ENCODE peak calls at places on chromosome 22, in ten cellular contexts. N, U, R, M, E, G, P, Q, I and Y are unnamed samples.

GRCh38 chr22:39130892-39131855 is 21.3 kb downstream of the CBX7 start:
- DNase-seq in N (peak; percentile 57), G (no peak), E (no peak), I (peak; percentile 53), R (no peak), M (no peak), P (no peak), U (peak; percentile 89), Q (no peak), Y (no peak)

GRCh38 chr22:37485714-37486223 is 415 bp downstream of the MFNG start:
- DNase-seq in P (peak; percentile 37), R (no peak), E (no peak), I (no peak), N (peak; percentile 73), G (no peak), M (no peak), Q (no peak), U (no peak), Y (peak; percentile 8)

GRCh38 chr22:48379371-48379770 is 1448.3 kb downstream of the BRD1 start:
- DNase-seq in N (peak; percentile 30), U (no peak), I (no peak), P (no peak), G (no peak), Q (no peak), R (no peak), E (no peak), M (no peak), Y (no peak)

GRCh38 chr22:23068832-23069385 is 1.4 kb upstream of the GNAZ start:
- DNase-seq in U (no peak), P (peak; percentile 16), N (peak; percentile 50), E (no peak), G (no peak), I (peak; percentile 19), R (no peak), M (peak; percentile 27), Q (no peak), Y (no peak)

GRCh38 chr22:46576556-46577351 is 39.3 kb upstream of the CELSR1 start:
- DNase-seq in N (peak; percentile 87), Q (peak; percentile 69), M (peak; percentile 70), U (peak; percentile 85), G (peak; percentile 29), P (peak; percentile 65), I (peak; percentile 68), R (peak; percentile 48), E (peak; percentile 34), Y (peak; percentile 52)

GRCh38 chr22:40107756-40108437 is 69.8 kb upstream of the TNRC6B start:
- DNase-seq in U (no peak), I (no peak), P (peak; percentile 30), N (peak; percentile 71), M (no peak), R (no peak), Q (peak; percentile 39), G (no peak), E (no peak), Y (no peak)

GRCh38 chr22:24023204-24023789 is 12.2 kb downstream of the CABIN1 start:
- DNase-seq in G (no peak), U (no peak), Q (no peak), P (no peak), R (no peak), M (no peak), N (no peak), I (no peak), E (no peak), Y (no peak)

GRCh38 chr22:19772673-19773469 is 12.3 kb downstream of the TBX1 start:
- DNase-seq in U (no peak), N (no peak), G (no peak), I (peak; percentile 72), E (no peak), M (no peak), P (peak; percentile 18), R (no peak), Q (no peak), Y (no peak)

GRCh38 chr22:48926663-48927062 is 901.0 kb downstream of the BRD1 start:
- DNase-seq in E (no peak), Q (no peak), R (no peak), M (no peak), N (peak; percentile 30), I (no peak), P (no peak), U (no peak), G (no peak), Y (no peak)

GRCh38 chr22:22745225-22746060 is 101.0 kb downstream of the GGTLC2 start:
- DNase-seq in M (peak; percentile 73), N (peak; percentile 74), P (peak; percentile 57), G (no peak), E (peak; percentile 10), R (peak; percentile 23), I (no peak), U (peak; percentile 71), Q (peak; percentile 45), Y (no peak)

GRCh38 chr22:41826001-41826400 is 6.9 kb upstream of the SREBF2 start:
- DNase-seq in E (no peak), M (no peak), I (no peak), R (no peak), P (no peak), G (no peak), U (no peak), Q (no peak), N (no peak), Y (no peak)

GRCh38 chr22:44309137-44309536 is 3.6 kb downstream of the SHISAL1 start:
- DNase-seq in G (no peak), I (peak; percentile 68), R (no peak), U (no peak), E (no peak), Q (peak; percentile 93), M (peak; percentile 56), P (no peak), N (no peak), Y (no peak)

GRCh38 chr22:37243402-37244113 is 511 bp downstream of the RAC2 start:
- DNase-seq in M (no peak), P (peak; percentile 49), E (no peak), Q (no peak), U (no peak), N (peak; percentile 66), G (no peak), I (no peak), R (no peak), Y (no peak)

GRCh38 chr22:43667658-43668057 is 144.4 kb downstream of the EFCAB6 start:
- DNase-seq in I (no peak), Q (no peak), R (no peak), N (no peak), M (no peak), G (no peak), P (no peak), U (no peak), E (no peak), Y (no peak)